ENCODE peak calls at places on chromosomes 3 and 15, in six cellular contexts. One of them, this sample, is unnamed.

GRCh38 chr3:16086690-16087089 is 87.8 kb upstream of the GALNT15 start:
- DNase-seq in small intestine: no peak
- DNase-seq in ureter: no peak
- DNase-seq in NCI-H774: no peak
- DNase-seq in head of caudate nucleus: no peak
- DNase-seq in activated CD4-positive, alpha-beta T cell treated with anti-CD3 and anti-CD28 coated beads for 48 hours: no peak
- DNase-seq in this sample: no peak

GRCh38 chr3:102248981-102249705 is 185.7 kb upstream of the ZPLD1 start:
- DNase-seq in small intestine: no peak
- DNase-seq in ureter: no peak
- DNase-seq in NCI-H774: no peak
- DNase-seq in head of caudate nucleus: no peak
- DNase-seq in activated CD4-positive, alpha-beta T cell treated with anti-CD3 and anti-CD28 coated beads for 48 hours: no peak
- DNase-seq in this sample: no peak

GRCh38 chr3:136149569-136150136 is 46.5 kb downstream of the MSL2 start:
- DNase-seq in small intestine: no peak
- DNase-seq in ureter: no peak
- DNase-seq in NCI-H774: no peak
- DNase-seq in head of caudate nucleus: no peak
- DNase-seq in activated CD4-positive, alpha-beta T cell treated with anti-CD3 and anti-CD28 coated beads for 48 hours: no peak
- DNase-seq in this sample: no peak

GRCh38 chr15:49101536-49101935 is 53.9 kb downstream of the COPS2 start:
- DNase-seq in small intestine: no peak
- DNase-seq in ureter: no peak
- DNase-seq in NCI-H774: no peak
- DNase-seq in head of caudate nucleus: no peak
- DNase-seq in activated CD4-positive, alpha-beta T cell treated with anti-CD3 and anti-CD28 coated beads for 48 hours: no peak
- DNase-seq in this sample: no peak

GRCh38 chr3:183637106-183637486 is 1.7 kb downstream of the KLHL24 start:
- DNase-seq in small intestine: no peak
- DNase-seq in ureter: no peak
- DNase-seq in NCI-H774: no peak
- DNase-seq in head of caudate nucleus: no peak
- DNase-seq in activated CD4-positive, alpha-beta T cell treated with anti-CD3 and anti-CD28 coated beads for 48 hours: no peak
- DNase-seq in this sample: no peak

GRCh38 chr3:59327324-59327939 is 277.6 kb upstream of the CFAP20DC start:
- DNase-seq in small intestine: no peak
- DNase-seq in ureter: no peak
- DNase-seq in NCI-H774: no peak
- DNase-seq in head of caudate nucleus: no peak
- DNase-seq in activated CD4-positive, alpha-beta T cell treated with anti-CD3 and anti-CD28 coated beads for 48 hours: no peak
- DNase-seq in this sample: no peak

GRCh38 chr3:8579101-8579500 is 65.5 kb downstream of the SSUH2 start:
- DNase-seq in small intestine: no peak
- DNase-seq in ureter: no peak
- DNase-seq in NCI-H774: no peak
- DNase-seq in head of caudate nucleus: no peak
- DNase-seq in activated CD4-positive, alpha-beta T cell treated with anti-CD3 and anti-CD28 coated beads for 48 hours: no peak
- DNase-seq in this sample: no peak

GRCh38 chr3:64748244-64748894 is 60.6 kb upstream of the ADAMTS9 start:
- DNase-seq in small intestine: no peak
- DNase-seq in ureter: no peak
- DNase-seq in NCI-H774: no peak
- DNase-seq in head of caudate nucleus: no peak
- DNase-seq in activated CD4-positive, alpha-beta T cell treated with anti-CD3 and anti-CD28 coated beads for 48 hours: no peak
- DNase-seq in this sample: no peak

GRCh38 chr15:55652363-55652762 is 64.2 kb upstream of the PYGO1 start:
- DNase-seq in small intestine: no peak
- DNase-seq in ureter: no peak
- DNase-seq in NCI-H774: no peak
- DNase-seq in head of caudate nucleus: no peak
- DNase-seq in activated CD4-positive, alpha-beta T cell treated with anti-CD3 and anti-CD28 coated beads for 48 hours: no peak
- DNase-seq in this sample: no peak

GRCh38 chr3:195872800-195873199 is 35.6 kb downstream of the TNK2 start:
- DNase-seq in small intestine: no peak
- DNase-seq in ureter: no peak
- DNase-seq in NCI-H774: no peak
- DNase-seq in head of caudate nucleus: no peak
- DNase-seq in activated CD4-positive, alpha-beta T cell treated with anti-CD3 and anti-CD28 coated beads for 48 hours: no peak
- DNase-seq in this sample: no peak

GRCh38 chr3:129439381-129439816 is 349 bp downstream of the MBD4 start:
- DNase-seq in small intestine: peak; percentile 49
- DNase-seq in ureter: no peak
- DNase-seq in NCI-H774: peak; percentile 27
- DNase-seq in head of caudate nucleus: peak; percentile 60
- DNase-seq in activated CD4-positive, alpha-beta T cell treated with anti-CD3 and anti-CD28 coated beads for 48 hours: peak; percentile 55
- DNase-seq in this sample: peak; percentile 64

GRCh38 chr3:63937661-63938651 is 25.8 kb upstream of the SCAANT1 start:
- DNase-seq in small intestine: peak; percentile 72
- DNase-seq in ureter: no peak
- DNase-seq in NCI-H774: no peak
- DNase-seq in head of caudate nucleus: no peak
- DNase-seq in activated CD4-positive, alpha-beta T cell treated with anti-CD3 and anti-CD28 coated beads for 48 hours: no peak
- DNase-seq in this sample: no peak

GRCh38 chr15:61383421-61383820 is 154.3 kb upstream of the RORA start:
- DNase-seq in small intestine: no peak
- DNase-seq in ureter: no peak
- DNase-seq in NCI-H774: no peak
- DNase-seq in head of caudate nucleus: no peak
- DNase-seq in activated CD4-positive, alpha-beta T cell treated with anti-CD3 and anti-CD28 coated beads for 48 hours: no peak
- DNase-seq in this sample: no peak

GRCh38 chr3:14431928-14432834 is 29.8 kb downstream of the SLC6A6 start:
- DNase-seq in small intestine: peak; percentile 96
- DNase-seq in ureter: peak; percentile 93
- DNase-seq in NCI-H774: no peak
- DNase-seq in head of caudate nucleus: peak; percentile 98
- DNase-seq in activated CD4-positive, alpha-beta T cell treated with anti-CD3 and anti-CD28 coated beads for 48 hours: peak; percentile 96
- DNase-seq in this sample: peak; percentile 98

GRCh38 chr3:196537319-196537984 is 22.3 kb upstream of the SMCO1 start:
- DNase-seq in small intestine: peak; percentile 8
- DNase-seq in ureter: peak; percentile 59
- DNase-seq in NCI-H774: peak; percentile 23
- DNase-seq in head of caudate nucleus: peak; percentile 66
- DNase-seq in activated CD4-positive, alpha-beta T cell treated with anti-CD3 and anti-CD28 coated beads for 48 hours: peak; percentile 80
- DNase-seq in this sample: peak; percentile 80

GRCh38 chr15:78727561-78727960 is 83.7 kb downstream of the ADAMTS7 start:
- DNase-seq in small intestine: no peak
- DNase-seq in ureter: no peak
- DNase-seq in NCI-H774: no peak
- DNase-seq in head of caudate nucleus: no peak
- DNase-seq in activated CD4-positive, alpha-beta T cell treated with anti-CD3 and anti-CD28 coated beads for 48 hours: no peak
- DNase-seq in this sample: no peak

GRCh38 chr3:58026598-58026997 is 18.4 kb downstream of the FLNB start:
- DNase-seq in small intestine: no peak
- DNase-seq in ureter: no peak
- DNase-seq in NCI-H774: no peak
- DNase-seq in head of caudate nucleus: peak; percentile 70
- DNase-seq in activated CD4-positive, alpha-beta T cell treated with anti-CD3 and anti-CD28 coated beads for 48 hours: no peak
- DNase-seq in this sample: no peak